ENCODE peak calls at places on chromosomes 6 and 20, in four cellular contexts. One of them, this sample, is unnamed. For H3K36me3, the result is how much of the 10 kb centered on the place peaks cover.

GRCh38 chr6:9121551-9121950 is 686.2 kb upstream of the SLC35B3 start:
- DNase-seq in brain microvascular endothelial cell: no peak
- DNase-seq in aorta: no peak
- DNase-seq in colonic mucosa: no peak
- DNase-seq in this sample: no peak

GRCh38 chr6:90072501-90072900 is 178.2 kb downstream of the GJA10 start:
- DNase-seq in brain microvascular endothelial cell: no peak
- DNase-seq in aorta: no peak
- DNase-seq in colonic mucosa: no peak
- DNase-seq in this sample: no peak

GRCh38 chr6:127459231-127459641 is at the start of gene KIAA0408:
- DNase-seq in brain microvascular endothelial cell: peak
- DNase-seq in aorta: peak
- DNase-seq in colonic mucosa: peak
- DNase-seq in this sample: no peak

GRCh38 chr6:143490775-143491174 is 20.7 kb downstream of the FUCA2 start:
- DNase-seq in brain microvascular endothelial cell: no peak
- DNase-seq in aorta: no peak
- DNase-seq in colonic mucosa: no peak
- DNase-seq in this sample: no peak

GRCh38 chr20:5863040-5863811 is 87.1 kb downstream of the TRMT6 start:
- DNase-seq in brain microvascular endothelial cell: peak
- DNase-seq in aorta: no peak
- DNase-seq in colonic mucosa: no peak
- DNase-seq in this sample: peak

GRCh38 chr6:39909701-39910100 is 24.6 kb downstream of the MOCS1 start:
- DNase-seq in brain microvascular endothelial cell: no peak
- DNase-seq in aorta: no peak
- DNase-seq in colonic mucosa: no peak
- DNase-seq in this sample: no peak

GRCh38 chr6:13304580-13305255 is 23.6 kb downstream of the TBC1D7 start:
- DNase-seq in brain microvascular endothelial cell: no peak
- DNase-seq in aorta: no peak
- DNase-seq in colonic mucosa: no peak
- DNase-seq in this sample: no peak

GRCh38 chr6:137426007-137426689 is 68.0 kb downstream of the OLIG3 start:
- DNase-seq in brain microvascular endothelial cell: no peak
- DNase-seq in aorta: no peak
- DNase-seq in colonic mucosa: no peak
- DNase-seq in this sample: no peak

GRCh38 chr6:50087231-50087954 is 37.7 kb upstream of the DEFB112 start:
- DNase-seq in brain microvascular endothelial cell: peak
- DNase-seq in aorta: no peak
- DNase-seq in colonic mucosa: no peak
- DNase-seq in this sample: no peak

GRCh38 chr6:148445620-148446019 is 103.0 kb downstream of the SASH1 start:
- DNase-seq in brain microvascular endothelial cell: peak
- DNase-seq in aorta: no peak
- DNase-seq in colonic mucosa: no peak
- DNase-seq in this sample: no peak

GRCh38 chr20:24830649-24831048 is 118.4 kb upstream of the CST7 start:
- DNase-seq in brain microvascular endothelial cell: no peak
- DNase-seq in aorta: no peak
- DNase-seq in colonic mucosa: no peak
- DNase-seq in this sample: no peak

GRCh38 chr6:31834367-31834703 is 6.8 kb downstream of the HSPA1B start:
- DNase-seq in brain microvascular endothelial cell: peak
- DNase-seq in aorta: peak
- DNase-seq in colonic mucosa: peak
- DNase-seq in this sample: peak

DNA sequence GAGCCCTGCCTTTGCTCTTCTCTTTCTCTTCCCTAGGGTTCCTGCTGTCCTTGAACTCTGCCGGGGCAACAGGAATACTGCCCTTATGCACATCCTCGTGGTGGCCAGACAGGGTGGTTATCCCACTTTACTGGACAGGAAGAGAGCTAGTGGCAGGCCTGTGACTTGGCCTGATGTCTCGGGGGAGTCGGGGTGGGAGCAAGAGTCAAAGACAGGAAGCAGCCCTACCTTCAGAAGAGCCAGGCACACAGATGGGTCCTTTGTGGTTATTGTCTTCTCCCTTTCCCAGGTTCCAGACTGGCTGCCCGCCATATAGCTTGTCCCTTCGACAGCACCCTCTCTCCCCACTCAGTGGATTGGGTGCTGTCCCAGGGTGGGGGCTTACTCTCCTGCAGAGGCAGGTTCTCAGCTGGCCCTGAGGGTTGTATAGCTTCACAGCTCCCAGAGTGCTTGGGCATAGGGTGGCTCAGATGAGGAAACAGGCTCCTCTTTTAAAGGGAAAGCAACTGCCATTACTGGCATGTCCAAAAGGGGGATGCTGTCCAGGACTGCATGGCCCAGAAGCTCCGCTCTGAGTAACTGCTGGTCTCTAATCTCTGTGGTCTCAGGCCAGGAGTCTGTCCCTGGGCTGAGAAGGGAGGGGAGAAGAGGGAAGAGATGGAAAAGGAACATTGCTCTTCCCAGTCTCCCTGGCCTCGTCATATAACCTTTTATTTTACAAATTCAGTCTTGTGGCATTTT is 17.3 kb downstream of the PLCG1 start:
- DNase-seq in brain microvascular endothelial cell: no peak
- DNase-seq in aorta: no peak
- DNase-seq in colonic mucosa: no peak
- DNase-seq in this sample: no peak
- H3K36me3 ChIP-seq in brain microvascular endothelial cell: under half
- H3K36me3 ChIP-seq in aorta: under half
- H3K36me3 ChIP-seq in colonic mucosa: under half
- H3K36me3 ChIP-seq in this sample: under half

GRCh38 chr20:31788578-31788977 is 30.6 kb upstream of the MYLK2 start:
- DNase-seq in brain microvascular endothelial cell: no peak
- DNase-seq in aorta: no peak
- DNase-seq in colonic mucosa: no peak
- DNase-seq in this sample: no peak
- H3K36me3 ChIP-seq in brain microvascular endothelial cell: under half
- H3K36me3 ChIP-seq in aorta: under half
- H3K36me3 ChIP-seq in colonic mucosa: under half
- H3K36me3 ChIP-seq in this sample: under half

DNA sequence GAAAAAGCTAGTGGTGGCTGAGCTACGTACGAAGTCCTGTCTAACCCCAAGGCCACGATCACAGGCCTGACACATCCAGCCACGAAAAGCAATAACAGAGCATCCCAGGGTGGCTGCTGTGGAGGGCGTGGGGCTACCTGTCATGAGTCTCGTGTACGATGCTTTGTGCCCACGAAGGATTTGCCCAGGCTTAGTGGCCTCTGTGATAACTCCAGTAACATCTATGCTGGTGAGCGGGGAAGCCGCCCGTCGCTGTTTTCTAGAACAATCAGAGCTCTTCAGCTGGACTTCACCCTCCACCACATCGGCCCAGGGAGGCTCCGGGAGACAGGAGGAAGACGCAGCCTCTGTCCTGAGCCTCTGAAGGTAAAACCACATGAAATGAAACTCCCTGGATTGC is 250.5 kb downstream of the TAF4 start:
- DNase-seq in brain microvascular endothelial cell: no peak
- DNase-seq in aorta: no peak
- DNase-seq in colonic mucosa: no peak
- DNase-seq in this sample: peak
- H3K36me3 ChIP-seq in brain microvascular endothelial cell: under half
- H3K36me3 ChIP-seq in aorta: under half
- H3K36me3 ChIP-seq in colonic mucosa: under half
- H3K36me3 ChIP-seq in this sample: under half

GRCh38 chr6:131592935-131593334 is 19.9 kb downstream of the ARG1 start:
- DNase-seq in brain microvascular endothelial cell: no peak
- DNase-seq in aorta: no peak
- DNase-seq in colonic mucosa: no peak
- DNase-seq in this sample: no peak
- H3K36me3 ChIP-seq in brain microvascular endothelial cell: half or more
- H3K36me3 ChIP-seq in aorta: under half
- H3K36me3 ChIP-seq in colonic mucosa: under half
- H3K36me3 ChIP-seq in this sample: half or more

DNA sequence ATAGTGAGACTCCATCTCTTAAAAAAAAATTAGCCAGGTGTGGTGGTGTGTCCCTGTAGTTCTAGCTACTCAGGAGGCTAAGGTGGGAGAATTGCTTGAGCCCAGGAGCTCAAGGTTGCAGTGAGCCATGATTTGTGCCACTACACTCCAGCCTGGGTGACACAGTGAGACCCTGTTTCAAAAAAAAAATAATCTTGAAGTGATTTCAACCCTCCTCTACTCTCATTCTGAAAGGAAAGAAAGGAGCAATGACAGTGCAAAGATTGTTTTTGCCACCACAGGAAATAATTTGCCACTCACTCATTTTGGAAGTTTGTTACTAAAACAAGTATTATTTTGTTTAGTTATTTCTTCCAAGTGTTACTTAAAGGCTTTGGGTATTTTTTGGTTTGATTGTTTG is 45.6 kb downstream of the BLTP3A start:
- DNase-seq in brain microvascular endothelial cell: no peak
- DNase-seq in aorta: no peak
- DNase-seq in colonic mucosa: no peak
- DNase-seq in this sample: no peak
- H3K36me3 ChIP-seq in brain microvascular endothelial cell: under half
- H3K36me3 ChIP-seq in aorta: under half
- H3K36me3 ChIP-seq in colonic mucosa: under half
- H3K36me3 ChIP-seq in this sample: half or more

GRCh38 chr6:170564936-170565530 is 10.9 kb downstream of the TBP start:
- DNase-seq in brain microvascular endothelial cell: no peak
- DNase-seq in aorta: no peak
- DNase-seq in colonic mucosa: no peak
- DNase-seq in this sample: no peak

DNA sequence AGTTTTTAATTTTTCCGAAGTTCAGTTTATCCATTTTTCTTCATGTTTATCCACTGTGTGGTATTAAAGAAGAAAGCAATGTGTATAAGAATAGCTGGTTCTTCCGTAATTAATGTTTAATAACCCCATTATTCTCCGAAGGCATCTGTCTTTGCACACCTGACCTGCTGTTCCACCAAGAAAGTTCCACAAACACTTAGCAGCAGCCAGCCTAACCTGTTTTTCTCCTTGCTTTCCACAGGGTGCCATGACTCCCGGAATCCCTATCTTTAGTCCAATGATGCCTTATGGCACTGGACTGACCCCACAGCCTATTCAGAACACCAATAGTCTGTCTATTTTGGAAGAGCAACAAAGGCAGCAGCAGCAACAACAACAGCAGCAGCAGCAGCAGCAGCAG is 7.4 kb downstream of the TBP start:
- DNase-seq in brain microvascular endothelial cell: no peak
- DNase-seq in aorta: no peak
- DNase-seq in colonic mucosa: no peak
- DNase-seq in this sample: no peak
- H3K36me3 ChIP-seq in brain microvascular endothelial cell: under half
- H3K36me3 ChIP-seq in aorta: under half
- H3K36me3 ChIP-seq in colonic mucosa: under half
- H3K36me3 ChIP-seq in this sample: under half

DNA sequence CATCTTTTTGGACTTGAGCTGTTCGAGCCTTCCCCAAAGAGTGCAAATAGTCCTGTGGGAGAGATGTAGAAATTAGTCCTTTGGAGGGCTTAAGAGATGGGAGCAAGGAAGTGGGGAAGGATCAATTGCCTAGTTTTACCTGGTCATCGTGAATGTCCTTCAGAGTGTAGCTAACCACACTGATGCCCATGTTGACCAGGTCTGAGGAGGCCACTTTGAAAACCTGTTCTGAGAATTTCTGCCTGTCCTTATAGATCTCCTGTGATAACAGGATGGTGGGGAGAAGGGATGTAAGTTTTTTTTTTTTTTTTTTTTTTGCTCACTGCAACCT is 2.0 kb downstream of the FLOT1 start:
- DNase-seq in brain microvascular endothelial cell: no peak
- DNase-seq in aorta: no peak
- DNase-seq in colonic mucosa: no peak
- DNase-seq in this sample: no peak
- H3K36me3 ChIP-seq in brain microvascular endothelial cell: under half
- H3K36me3 ChIP-seq in aorta: under half
- H3K36me3 ChIP-seq in colonic mucosa: under half
- H3K36me3 ChIP-seq in this sample: under half